ENCODE peak calls at places on chromosomes 2 and 18, in nine cellular contexts. One of them, this sample, is unnamed.

GRCh38 chr18:50632895-50633515 is 73.1 kb downstream of the MAPK4 start:
- DNase-seq in uterus: no peak
- DNase-seq in skeletal muscle cell: no peak
- DNase-seq in AG09309: no peak
- DNase-seq in iPS DF 6.9: no peak
- DNase-seq in cardiac fibroblast: no peak
- DNase-seq in cardiac muscle cell: no peak
- DNase-seq in Peyer's patch: no peak
- DNase-seq in suprapubic skin: no peak
- DNase-seq in this sample: no peak

GRCh38 chr18:64103979-64104378 is 44.9 kb downstream of the LINC00305 start:
- DNase-seq in iPS DF 6.9: no peak
- DNase-seq in cardiac muscle cell: peak
- DNase-seq in Peyer's patch: no peak
- DNase-seq in suprapubic skin: no peak
- DNase-seq in AG09309: no peak
- DNase-seq in skeletal muscle cell: no peak
- DNase-seq in uterus: no peak
- DNase-seq in cardiac fibroblast: no peak
- DNase-seq in this sample: no peak

GRCh38 chr2:53770264-53770663 is 2.7 kb downstream of the CHAC2 start:
- DNase-seq in AG09309: no peak
- DNase-seq in cardiac muscle cell: no peak
- DNase-seq in suprapubic skin: no peak
- DNase-seq in skeletal muscle cell: no peak
- DNase-seq in uterus: no peak
- DNase-seq in cardiac fibroblast: no peak
- DNase-seq in Peyer's patch: no peak
- DNase-seq in iPS DF 6.9: no peak
- DNase-seq in this sample: no peak

GRCh38 chr2:64637000-64637628 is 16.6 kb downstream of the SERTAD2 start:
- DNase-seq in uterus: no peak
- DNase-seq in cardiac fibroblast: no peak
- DNase-seq in Peyer's patch: no peak
- DNase-seq in iPS DF 6.9: no peak
- DNase-seq in suprapubic skin: no peak
- DNase-seq in skeletal muscle cell: no peak
- DNase-seq in AG09309: no peak
- DNase-seq in cardiac muscle cell: no peak
- DNase-seq in this sample: no peak

GRCh38 chr18:61554946-61555361 is 221.7 kb downstream of the CDH20 start:
- DNase-seq in cardiac fibroblast: no peak
- DNase-seq in suprapubic skin: no peak
- DNase-seq in uterus: no peak
- DNase-seq in Peyer's patch: no peak
- DNase-seq in iPS DF 6.9: no peak
- DNase-seq in cardiac muscle cell: no peak
- DNase-seq in AG09309: no peak
- DNase-seq in skeletal muscle cell: no peak
- DNase-seq in this sample: no peak

GRCh38 chr2:240459401-240460242 is 24.2 kb downstream of the GPC1 start:
- DNase-seq in iPS DF 6.9: no peak
- DNase-seq in suprapubic skin: peak
- DNase-seq in uterus: peak
- DNase-seq in Peyer's patch: no peak
- DNase-seq in cardiac fibroblast: no peak
- DNase-seq in cardiac muscle cell: no peak
- DNase-seq in AG09309: no peak
- DNase-seq in skeletal muscle cell: no peak
- DNase-seq in this sample: no peak

GRCh38 chr2:10007440-10007839 is 35.9 kb upstream of the KLF11 start:
- DNase-seq in skeletal muscle cell: no peak
- DNase-seq in uterus: no peak
- DNase-seq in cardiac muscle cell: no peak
- DNase-seq in suprapubic skin: peak
- DNase-seq in Peyer's patch: peak
- DNase-seq in AG09309: no peak
- DNase-seq in iPS DF 6.9: no peak
- DNase-seq in cardiac fibroblast: no peak
- DNase-seq in this sample: no peak

GRCh38 chr2:42261531-42262195 is 92.5 kb downstream of the EML4 start:
- DNase-seq in suprapubic skin: no peak
- DNase-seq in iPS DF 6.9: no peak
- DNase-seq in cardiac fibroblast: no peak
- DNase-seq in Peyer's patch: no peak
- DNase-seq in cardiac muscle cell: no peak
- DNase-seq in AG09309: no peak
- DNase-seq in uterus: no peak
- DNase-seq in skeletal muscle cell: no peak
- DNase-seq in this sample: no peak

GRCh38 chr2:86622878-86623548 is 652 bp downstream of the RNF103 start:
- DNase-seq in iPS DF 6.9: no peak
- DNase-seq in AG09309: no peak
- DNase-seq in Peyer's patch: peak
- DNase-seq in skeletal muscle cell: no peak
- DNase-seq in cardiac fibroblast: no peak
- DNase-seq in suprapubic skin: peak
- DNase-seq in cardiac muscle cell: peak
- DNase-seq in uterus: peak
- DNase-seq in this sample: peak

GRCh38 chr2:223954401-223954800 is 2.9 kb upstream of the MRPL44 start:
- DNase-seq in suprapubic skin: no peak
- DNase-seq in iPS DF 6.9: no peak
- DNase-seq in cardiac fibroblast: peak
- DNase-seq in uterus: no peak
- DNase-seq in skeletal muscle cell: peak
- DNase-seq in Peyer's patch: no peak
- DNase-seq in cardiac muscle cell: no peak
- DNase-seq in AG09309: peak
- DNase-seq in this sample: no peak

GRCh38 chr2:102186676-102187190 is at the start of gene IL1RL2:
- DNase-seq in uterus: peak
- DNase-seq in cardiac muscle cell: no peak
- DNase-seq in Peyer's patch: peak
- DNase-seq in suprapubic skin: peak
- DNase-seq in iPS DF 6.9: no peak
- DNase-seq in skeletal muscle cell: no peak
- DNase-seq in AG09309: no peak
- DNase-seq in cardiac fibroblast: peak
- DNase-seq in this sample: no peak

GRCh38 chr2:60094450-60094929 is 459.0 kb downstream of the BCL11A start:
- DNase-seq in skeletal muscle cell: no peak
- DNase-seq in cardiac muscle cell: peak
- DNase-seq in cardiac fibroblast: no peak
- DNase-seq in uterus: no peak
- DNase-seq in AG09309: no peak
- DNase-seq in suprapubic skin: no peak
- DNase-seq in Peyer's patch: no peak
- DNase-seq in iPS DF 6.9: no peak
- DNase-seq in this sample: no peak

GRCh38 chr18:12652861-12653401 is 5.0 kb downstream of the SPIRE1 start:
- DNase-seq in uterus: no peak
- DNase-seq in Peyer's patch: no peak
- DNase-seq in suprapubic skin: no peak
- DNase-seq in cardiac fibroblast: peak
- DNase-seq in cardiac muscle cell: no peak
- DNase-seq in iPS DF 6.9: no peak
- DNase-seq in AG09309: no peak
- DNase-seq in skeletal muscle cell: no peak
- DNase-seq in this sample: no peak

GRCh38 chr2:88517759-88518201 is 65.3 kb upstream of the FOXI3 start:
- DNase-seq in cardiac fibroblast: no peak
- DNase-seq in suprapubic skin: no peak
- DNase-seq in iPS DF 6.9: no peak
- DNase-seq in cardiac muscle cell: no peak
- DNase-seq in AG09309: no peak
- DNase-seq in uterus: no peak
- DNase-seq in Peyer's patch: no peak
- DNase-seq in skeletal muscle cell: no peak
- DNase-seq in this sample: peak

GRCh38 chr18:55997156-55997561 is 409.2 kb upstream of the TCF4 start:
- DNase-seq in Peyer's patch: no peak
- DNase-seq in AG09309: no peak
- DNase-seq in uterus: no peak
- DNase-seq in cardiac fibroblast: peak
- DNase-seq in iPS DF 6.9: no peak
- DNase-seq in suprapubic skin: no peak
- DNase-seq in cardiac muscle cell: no peak
- DNase-seq in skeletal muscle cell: no peak
- DNase-seq in this sample: no peak

GRCh38 chr2:28683100-28683706 is 68.4 kb upstream of the PPP1CB start:
- DNase-seq in uterus: peak
- DNase-seq in Peyer's patch: peak
- DNase-seq in skeletal muscle cell: peak
- DNase-seq in cardiac fibroblast: peak
- DNase-seq in cardiac muscle cell: peak
- DNase-seq in suprapubic skin: peak
- DNase-seq in AG09309: no peak
- DNase-seq in iPS DF 6.9: peak
- DNase-seq in this sample: no peak

GRCh38 chr2:241490444-241490760 is 18.0 kb downstream of the STK25 start:
- DNase-seq in uterus: no peak
- DNase-seq in AG09309: no peak
- DNase-seq in iPS DF 6.9: no peak
- DNase-seq in cardiac muscle cell: no peak
- DNase-seq in skeletal muscle cell: no peak
- DNase-seq in Peyer's patch: no peak
- DNase-seq in suprapubic skin: no peak
- DNase-seq in cardiac fibroblast: no peak
- DNase-seq in this sample: no peak

GRCh38 chr2:109049022-109049421 is 60.0 kb upstream of the EDAR start:
- DNase-seq in Peyer's patch: no peak
- DNase-seq in uterus: no peak
- DNase-seq in AG09309: no peak
- DNase-seq in skeletal muscle cell: no peak
- DNase-seq in suprapubic skin: no peak
- DNase-seq in iPS DF 6.9: no peak
- DNase-seq in cardiac muscle cell: no peak
- DNase-seq in cardiac fibroblast: no peak
- DNase-seq in this sample: no peak

GRCh38 chr18:58897994-58898393 is 33.3 kb downstream of the ZNF532 start:
- DNase-seq in Peyer's patch: no peak
- DNase-seq in skeletal muscle cell: no peak
- DNase-seq in iPS DF 6.9: no peak
- DNase-seq in AG09309: no peak
- DNase-seq in suprapubic skin: no peak
- DNase-seq in cardiac fibroblast: no peak
- DNase-seq in cardiac muscle cell: no peak
- DNase-seq in uterus: no peak
- DNase-seq in this sample: no peak

GRCh38 chr18:58895385-58895784 is 30.7 kb downstream of the ZNF532 start:
- DNase-seq in cardiac muscle cell: no peak
- DNase-seq in uterus: no peak
- DNase-seq in Peyer's patch: no peak
- DNase-seq in suprapubic skin: no peak
- DNase-seq in AG09309: no peak
- DNase-seq in cardiac fibroblast: no peak
- DNase-seq in iPS DF 6.9: no peak
- DNase-seq in skeletal muscle cell: no peak
- DNase-seq in this sample: no peak

GRCh38 chr18:58894937-58895336 is 30.3 kb downstream of the ZNF532 start:
- DNase-seq in suprapubic skin: no peak
- DNase-seq in AG09309: no peak
- DNase-seq in iPS DF 6.9: no peak
- DNase-seq in cardiac muscle cell: no peak
- DNase-seq in cardiac fibroblast: peak
- DNase-seq in skeletal muscle cell: no peak
- DNase-seq in Peyer's patch: no peak
- DNase-seq in uterus: no peak
- DNase-seq in this sample: no peak

GRCh38 chr18:58896734-58897508 is 32.2 kb downstream of the ZNF532 start:
- DNase-seq in AG09309: no peak
- DNase-seq in Peyer's patch: no peak
- DNase-seq in cardiac muscle cell: no peak
- DNase-seq in iPS DF 6.9: no peak
- DNase-seq in uterus: no peak
- DNase-seq in cardiac fibroblast: peak
- DNase-seq in skeletal muscle cell: no peak
- DNase-seq in suprapubic skin: no peak
- DNase-seq in this sample: peak

DNA sequence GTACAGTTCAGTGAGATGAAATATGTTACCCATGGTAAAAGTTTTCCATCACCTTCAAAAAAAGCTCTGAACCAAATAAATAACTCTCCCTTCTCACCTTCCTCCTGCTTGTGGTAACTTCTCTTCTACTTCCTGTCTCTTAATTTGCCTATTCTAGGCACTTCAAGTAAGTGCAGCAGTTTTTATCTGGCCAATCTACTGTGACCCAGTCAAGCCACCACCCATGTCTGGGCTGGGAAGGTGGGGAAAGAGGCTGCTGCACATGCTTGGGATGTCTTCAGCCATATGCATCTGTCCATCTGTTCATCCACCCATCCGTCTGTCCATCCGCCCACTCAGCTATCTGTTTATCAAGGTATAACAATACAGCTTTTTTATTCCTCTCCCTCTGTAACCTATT is 31.6 kb downstream of the ZNF532 start:
- DNase-seq in iPS DF 6.9: no peak
- DNase-seq in Peyer's patch: no peak
- DNase-seq in cardiac muscle cell: no peak
- DNase-seq in uterus: no peak
- DNase-seq in skeletal muscle cell: no peak
- DNase-seq in AG09309: no peak
- DNase-seq in suprapubic skin: no peak
- DNase-seq in cardiac fibroblast: no peak
- DNase-seq in this sample: no peak
- H3K4me3 ChIP-seq in iPS DF 6.9: no peak
- H3K4me3 ChIP-seq in Peyer's patch: no peak
- H3K4me3 ChIP-seq in cardiac muscle cell: no peak
- H3K4me3 ChIP-seq in uterus: no peak
- H3K4me3 ChIP-seq in skeletal muscle cell: no peak
- H3K4me3 ChIP-seq in AG09309: no peak
- H3K4me3 ChIP-seq in suprapubic skin: no peak
- H3K4me3 ChIP-seq in cardiac fibroblast: no peak
- H3K4me3 ChIP-seq in this sample: no peak

GRCh38 chr2:111659361-111660281 is 224.4 kb downstream of the ANAPC1 start:
- DNase-seq in suprapubic skin: peak
- DNase-seq in uterus: peak
- DNase-seq in cardiac muscle cell: no peak
- DNase-seq in cardiac fibroblast: peak
- DNase-seq in skeletal muscle cell: peak
- DNase-seq in Peyer's patch: no peak
- DNase-seq in iPS DF 6.9: peak
- DNase-seq in AG09309: peak
- DNase-seq in this sample: no peak
- H3K4me3 ChIP-seq in suprapubic skin: no peak
- H3K4me3 ChIP-seq in uterus: no peak
- H3K4me3 ChIP-seq in cardiac muscle cell: no peak
- H3K4me3 ChIP-seq in cardiac fibroblast: no peak
- H3K4me3 ChIP-seq in skeletal muscle cell: no peak
- H3K4me3 ChIP-seq in Peyer's patch: no peak
- H3K4me3 ChIP-seq in iPS DF 6.9: no peak
- H3K4me3 ChIP-seq in AG09309: no peak
- H3K4me3 ChIP-seq in this sample: no peak

GRCh38 chr2:201235865-201236811 is 24.2 kb upstream of the CASP8 start:
- DNase-seq in cardiac fibroblast: peak
- DNase-seq in uterus: peak
- DNase-seq in Peyer's patch: peak
- DNase-seq in AG09309: peak
- DNase-seq in iPS DF 6.9: no peak
- DNase-seq in suprapubic skin: peak
- DNase-seq in cardiac muscle cell: peak
- DNase-seq in skeletal muscle cell: peak
- DNase-seq in this sample: peak
- H3K4me3 ChIP-seq in cardiac fibroblast: no peak
- H3K4me3 ChIP-seq in uterus: no peak
- H3K4me3 ChIP-seq in Peyer's patch: peak
- H3K4me3 ChIP-seq in AG09309: no peak
- H3K4me3 ChIP-seq in iPS DF 6.9: no peak
- H3K4me3 ChIP-seq in suprapubic skin: peak
- H3K4me3 ChIP-seq in cardiac muscle cell: no peak
- H3K4me3 ChIP-seq in skeletal muscle cell: no peak
- H3K4me3 ChIP-seq in this sample: peak

GRCh38 chr2:96412307-96413066 is 76.9 kb downstream of the NCAPH start:
- DNase-seq in skeletal muscle cell: no peak
- DNase-seq in iPS DF 6.9: no peak
- DNase-seq in Peyer's patch: no peak
- DNase-seq in cardiac muscle cell: no peak
- DNase-seq in cardiac fibroblast: no peak
- DNase-seq in suprapubic skin: no peak
- DNase-seq in AG09309: no peak
- DNase-seq in uterus: no peak
- DNase-seq in this sample: no peak
- H3K4me3 ChIP-seq in skeletal muscle cell: no peak
- H3K4me3 ChIP-seq in iPS DF 6.9: no peak
- H3K4me3 ChIP-seq in Peyer's patch: no peak
- H3K4me3 ChIP-seq in cardiac muscle cell: no peak
- H3K4me3 ChIP-seq in cardiac fibroblast: no peak
- H3K4me3 ChIP-seq in suprapubic skin: peak
- H3K4me3 ChIP-seq in AG09309: peak
- H3K4me3 ChIP-seq in uterus: no peak
- H3K4me3 ChIP-seq in this sample: no peak

This sample was measured in HAP-1.